ENCODE peak calls at places on chromosomes 16 and 17, in four cellular contexts. One of them, this sample, is unnamed.

GRCh38 chr17:75319818-75320691 is 30.8 kb upstream of the SLC25A19 start:
- DNase-seq in GM12878: no peak
- DNase-seq in K562: no peak
- DNase-seq in HepG2: no peak
- DNase-seq in this sample: no peak

GRCh38 chr17:78250891-78251772 is 19.7 kb downstream of the TMEM235 start:
- DNase-seq in GM12878: no peak
- DNase-seq in K562: peak
- DNase-seq in HepG2: peak
- DNase-seq in this sample: peak

GRCh38 chr16:84673561-84673960 is 25.2 kb downstream of the KLHL36 start:
- DNase-seq in GM12878: no peak
- DNase-seq in K562: no peak
- DNase-seq in HepG2: no peak
- DNase-seq in this sample: no peak

GRCh38 chr17:35056013-35056412 is 7.5 kb downstream of the RFFL start:
- DNase-seq in GM12878: no peak
- DNase-seq in K562: no peak
- DNase-seq in HepG2: no peak
- DNase-seq in this sample: no peak

GRCh38 chr17:40953876-40954275 is 12.9 kb downstream of the KRT39 start:
- DNase-seq in GM12878: no peak
- DNase-seq in K562: no peak
- DNase-seq in HepG2: no peak
- DNase-seq in this sample: peak

GRCh38 chr16:21646721-21647561 is 5.5 kb downstream of the IGSF6 start:
- DNase-seq in GM12878: peak
- DNase-seq in K562: no peak
- DNase-seq in HepG2: no peak
- DNase-seq in this sample: no peak

GRCh38 chr16:83615553-83615952 is 192.2 kb upstream of the HSBP1 start:
- DNase-seq in GM12878: no peak
- DNase-seq in K562: no peak
- DNase-seq in HepG2: no peak
- DNase-seq in this sample: no peak

GRCh38 chr17:74943808-74944522 is 8.3 kb downstream of the OTOP3 start:
- DNase-seq in GM12878: no peak
- DNase-seq in K562: no peak
- DNase-seq in HepG2: no peak
- DNase-seq in this sample: peak

GRCh38 chr17:38701504-38702165 is 3.4 kb upstream of the MLLT6 start:
- DNase-seq in GM12878: peak
- DNase-seq in K562: peak
- DNase-seq in HepG2: peak
- DNase-seq in this sample: peak

GRCh38 chr16:67404740-67405226 is 11.5 kb upstream of the TPPP3 start:
- DNase-seq in GM12878: no peak
- DNase-seq in K562: no peak
- DNase-seq in HepG2: no peak
- DNase-seq in this sample: no peak

GRCh38 chr16:2842340-2843000 is 12.4 kb downstream of the ZG16B start:
- DNase-seq in GM12878: no peak
- DNase-seq in K562: peak
- DNase-seq in HepG2: no peak
- DNase-seq in this sample: peak

GRCh38 chr17:60887607-60888028 is 210.0 kb downstream of the BCAS3 start:
- DNase-seq in GM12878: no peak
- DNase-seq in K562: no peak
- DNase-seq in HepG2: no peak
- DNase-seq in this sample: no peak

GRCh38 chr16:86258713-86259112 is 251.6 kb upstream of the FOXF1 start:
- DNase-seq in GM12878: no peak
- DNase-seq in K562: no peak
- DNase-seq in HepG2: no peak
- DNase-seq in this sample: no peak

GRCh38 chr17:62790554-62790953 is 17.6 kb downstream of the MARCHF10 start:
- DNase-seq in GM12878: no peak
- DNase-seq in K562: no peak
- DNase-seq in HepG2: no peak
- DNase-seq in this sample: no peak

GRCh38 chr17:63698886-63699637 is 863 bp downstream of the LIMD2 start:
- DNase-seq in GM12878: peak
- DNase-seq in K562: no peak
- DNase-seq in HepG2: peak
- DNase-seq in this sample: no peak

GRCh38 chr17:28325221-28325620 is 6.2 kb downstream of the TMEM97 start:
- DNase-seq in GM12878: no peak
- DNase-seq in K562: no peak
- DNase-seq in HepG2: no peak
- DNase-seq in this sample: no peak

GRCh38 chr16:424033-424622 is 1.3 kb upstream of the RAB11FIP3 start:
- DNase-seq in GM12878: no peak
- DNase-seq in K562: no peak
- DNase-seq in HepG2: peak
- DNase-seq in this sample: peak

GRCh38 chr17:2580156-2580555 is 13.3 kb upstream of the PAFAH1B1 start:
- DNase-seq in GM12878: no peak
- DNase-seq in K562: no peak
- DNase-seq in HepG2: no peak
- DNase-seq in this sample: no peak

GRCh38 chr17:83203073-83203471 is 123.7 kb downstream of the METRNL start:
- DNase-seq in GM12878: no peak
- DNase-seq in K562: no peak
- DNase-seq in HepG2: peak
- DNase-seq in this sample: no peak

GRCh38 chr17:53420035-53420641 is 402.6 kb upstream of the KIF2B start:
- DNase-seq in GM12878: no peak
- DNase-seq in K562: no peak
- DNase-seq in HepG2: no peak
- DNase-seq in this sample: no peak

GRCh38 chr17:65366102-65366844 is 195.2 kb downstream of the AXIN2 start:
- DNase-seq in GM12878: no peak
- DNase-seq in K562: no peak
- DNase-seq in HepG2: no peak
- DNase-seq in this sample: no peak

GRCh38 chr16:50315346-50315997 is 49.1 kb downstream of the ADCY7 start:
- DNase-seq in GM12878: no peak
- DNase-seq in K562: no peak
- DNase-seq in HepG2: no peak
- DNase-seq in this sample: no peak

GRCh38 chr17:77107506-77108433 is 33.0 kb upstream of the SEC14L1 start:
- DNase-seq in GM12878: peak
- DNase-seq in K562: peak
- DNase-seq in HepG2: no peak
- DNase-seq in this sample: no peak

GRCh38 chr17:55480907-55481306 is 30.3 kb downstream of the SMIM36 start:
- DNase-seq in GM12878: no peak
- DNase-seq in K562: no peak
- DNase-seq in HepG2: no peak
- DNase-seq in this sample: no peak
- TF ChIP-seq RFX5 in GM12878: no peak
- TF ChIP-seq RFX5 in K562: no peak
- TF ChIP-seq RFX5 in HepG2: no peak
- TF ChIP-seq RFX5 in this sample: no peak

GRCh38 chr16:89202422-89203215 is 2.3 kb upstream of the SLC22A31 start:
- DNase-seq in GM12878: no peak
- DNase-seq in K562: no peak
- DNase-seq in HepG2: no peak
- DNase-seq in this sample: no peak

GRCh38 chr16:89200124-89200849 is at the start of gene SLC22A31:
- DNase-seq in GM12878: no peak
- DNase-seq in K562: no peak
- DNase-seq in HepG2: peak
- DNase-seq in this sample: no peak

GRCh38 chr16:89199241-89200123 is 855 bp downstream of the SLC22A31 start:
- DNase-seq in GM12878: no peak
- DNase-seq in K562: no peak
- DNase-seq in HepG2: no peak
- DNase-seq in this sample: no peak

GRCh38 chr16:89200850-89201466 is 621 bp upstream of the SLC22A31 start:
- DNase-seq in GM12878: no peak
- DNase-seq in K562: no peak
- DNase-seq in HepG2: no peak
- DNase-seq in this sample: no peak

DNA sequence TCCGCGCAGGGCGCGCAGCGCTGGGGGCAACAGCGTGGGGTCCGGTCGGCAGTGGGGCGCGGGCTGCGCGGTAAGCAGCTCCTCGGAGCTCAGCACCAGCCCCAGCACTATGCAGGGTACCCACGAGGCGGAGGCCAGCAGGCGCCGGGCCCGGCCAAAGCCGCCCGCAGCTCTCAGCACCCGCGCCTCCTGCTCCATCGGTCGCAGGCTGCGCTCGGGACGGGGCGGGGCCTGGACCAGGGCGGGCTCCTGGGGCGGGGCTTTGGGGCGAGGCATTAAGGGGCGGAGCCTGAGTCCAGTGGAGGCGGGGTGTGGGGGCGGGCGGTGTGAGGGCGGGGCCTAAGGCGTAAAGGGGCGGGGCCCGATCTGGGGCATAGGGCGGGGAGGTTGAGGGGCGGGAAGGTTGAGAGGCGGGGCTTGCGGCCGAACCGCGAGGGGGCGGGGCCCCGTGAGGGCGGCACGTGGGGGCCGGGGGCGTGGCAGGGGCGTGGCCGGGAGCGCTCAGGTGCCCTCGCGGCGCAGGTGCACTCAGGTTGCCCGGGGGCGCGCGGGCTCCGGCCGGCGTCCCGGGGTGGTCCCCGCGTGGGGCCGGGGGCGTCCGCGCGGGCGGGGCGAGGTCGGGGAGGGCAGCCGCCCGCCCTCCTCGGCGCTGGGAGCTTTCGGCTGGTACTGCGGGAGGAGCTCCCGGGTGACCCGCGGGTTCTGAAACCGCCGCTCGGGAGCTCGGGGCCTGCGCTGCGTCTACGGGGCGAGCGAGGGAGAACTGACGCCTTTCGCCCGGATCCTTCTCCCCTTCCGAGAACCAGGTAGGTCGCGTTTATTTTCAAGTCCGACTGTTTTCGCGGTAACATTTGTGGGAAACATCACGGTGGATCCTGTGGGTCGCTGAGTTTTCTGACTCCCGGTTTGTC is 1.4 kb upstream of the SLC22A31 start:
- DNase-seq in GM12878: no peak
- DNase-seq in K562: peak
- DNase-seq in HepG2: peak
- DNase-seq in this sample: peak
- TF ChIP-seq CHD4 in GM12878: no peak
- TF ChIP-seq CHD4 in K562: no peak
- TF ChIP-seq CHD4 in HepG2: no peak
- TF ChIP-seq CHD4 in this sample: no peak

GRCh38 chr17:81526662-81527571 is 1.3 kb upstream of the FSCN2 start:
- DNase-seq in GM12878: no peak
- DNase-seq in K562: no peak
- DNase-seq in HepG2: no peak
- DNase-seq in this sample: no peak

GRCh38 chr17:81529437-81529803 is 1.2 kb downstream of the FSCN2 start:
- DNase-seq in GM12878: no peak
- DNase-seq in K562: no peak
- DNase-seq in HepG2: no peak
- DNase-seq in this sample: no peak

GRCh38 chr17:81528384-81528650 is 140 bp downstream of the FSCN2 start:
- DNase-seq in GM12878: no peak
- DNase-seq in K562: no peak
- DNase-seq in HepG2: no peak
- DNase-seq in this sample: no peak

GRCh38 chr17:81527591-81528383 is at the start of gene FSCN2:
- DNase-seq in GM12878: no peak
- DNase-seq in K562: no peak
- DNase-seq in HepG2: no peak
- DNase-seq in this sample: no peak

GRCh38 chr17:81528651-81529436 is 667 bp downstream of the FSCN2 start:
- DNase-seq in GM12878: no peak
- DNase-seq in K562: no peak
- DNase-seq in HepG2: no peak
- DNase-seq in this sample: no peak
- TF ChIP-seq BHLHE40 in GM12878: no peak
- TF ChIP-seq BHLHE40 in K562: no peak
- TF ChIP-seq BHLHE40 in HepG2: no peak
- TF ChIP-seq BHLHE40 in this sample: no peak

DNA sequence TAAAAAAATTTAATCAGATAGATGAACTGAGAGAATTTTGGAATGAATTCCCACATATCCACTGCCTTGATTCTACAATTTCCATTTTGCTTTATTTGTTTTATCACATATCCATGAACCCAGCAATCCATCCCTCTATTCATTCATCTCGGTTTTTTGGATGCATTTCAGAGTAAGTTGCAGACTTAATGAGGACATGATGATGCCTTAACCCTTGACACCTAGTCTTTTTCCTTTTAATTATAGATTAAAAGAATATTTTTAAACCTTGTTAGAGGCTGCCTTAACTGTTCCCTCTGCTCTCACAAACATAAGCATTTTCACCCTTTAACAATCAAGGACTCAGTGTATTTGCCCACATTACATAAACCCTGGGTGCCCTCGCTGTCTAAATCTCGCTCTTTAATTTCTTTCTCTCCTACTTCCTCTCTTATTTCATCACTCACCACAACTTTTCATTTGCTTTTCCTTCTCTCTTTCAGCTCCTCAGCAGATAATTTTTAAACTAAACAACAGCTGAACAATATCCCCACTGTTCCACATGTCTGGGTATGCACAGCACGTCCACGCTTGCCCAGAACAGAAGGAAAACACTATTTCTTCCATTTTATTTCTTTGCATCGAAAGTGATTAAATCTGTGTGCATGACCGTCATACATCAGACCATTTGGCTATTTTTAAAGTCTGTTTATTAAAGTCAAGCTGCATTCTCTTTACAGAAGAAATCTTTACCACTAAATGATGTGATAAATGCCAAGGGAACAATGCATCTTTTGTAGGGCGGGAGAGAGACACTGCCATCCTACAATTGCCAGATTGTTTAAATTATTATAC is 39.9 kb downstream of the IQCK start:
- DNase-seq in GM12878: no peak
- DNase-seq in K562: no peak
- DNase-seq in HepG2: peak
- DNase-seq in this sample: no peak
- TF ChIP-seq RFX5 in GM12878: no peak
- TF ChIP-seq RFX5 in K562: no peak
- TF ChIP-seq RFX5 in HepG2: no peak
- TF ChIP-seq RFX5 in this sample: no peak

DNA sequence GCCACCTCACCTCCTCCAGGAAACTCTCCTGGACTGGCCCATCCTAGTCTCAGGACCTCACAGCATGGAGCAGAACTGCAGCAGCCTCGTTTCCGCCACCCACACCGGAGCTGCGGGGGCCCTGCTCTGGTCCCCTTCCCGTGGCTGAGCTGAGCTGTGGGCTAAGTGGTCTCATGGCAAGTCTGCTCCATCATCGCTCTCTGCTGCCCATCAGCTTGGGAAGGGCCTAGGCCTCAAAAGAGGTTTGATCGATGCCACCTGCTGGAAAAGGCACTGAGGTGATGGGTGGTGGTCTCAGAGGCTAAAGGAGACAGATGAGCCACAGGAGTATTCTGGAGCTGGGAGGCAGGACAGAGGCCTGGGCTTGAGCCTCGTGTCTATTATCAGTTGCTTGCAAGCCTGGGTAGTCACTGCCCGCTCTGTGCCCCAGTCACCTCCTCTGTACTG is 1.8 kb downstream of the ITGAE start:
- DNase-seq in GM12878: no peak
- DNase-seq in K562: no peak
- DNase-seq in HepG2: no peak
- DNase-seq in this sample: no peak
- TF ChIP-seq CHD4 in GM12878: no peak
- TF ChIP-seq CHD4 in K562: no peak
- TF ChIP-seq CHD4 in HepG2: no peak
- TF ChIP-seq CHD4 in this sample: no peak

This sample was measured in A549.